ENCODE peak calls at places on chromosomes 7 and 10, in seven cellular contexts. Z, K, L, Y, E, V and A are unnamed samples.

GRCh38 chr10:27240891-27241639 is 468 bp upstream of the ACBD5 start:
- DNase-seq in Z (no peak), K (no peak), L (peak), Y (peak), E (peak), V (peak), A (no peak)

GRCh38 chr7:92740713-92741126 is 95.7 kb downstream of the CDK6 start:
- DNase-seq in Z (no peak), K (no peak), L (peak), Y (no peak), E (peak), V (no peak), A (no peak)

GRCh38 chr7:107115762-107116540 is 52.9 kb upstream of the HBP1 start:
- DNase-seq in Z (no peak), K (no peak), L (no peak), Y (no peak), E (no peak), V (no peak), A (no peak)

GRCh38 chr10:3192856-3193635 is 20.5 kb upstream of the PITRM1 start:
- DNase-seq in Z (no peak), K (peak), L (peak), Y (peak), E (peak), V (no peak), A (peak)

GRCh38 chr7:24756989-24757798 is at the start of gene GSDME:
- DNase-seq in Z (no peak), K (no peak), L (peak), Y (no peak), E (peak), V (no peak), A (no peak)

GRCh38 chr7:149664666-149665065 is 108.7 kb downstream of the ZNF467 start:
- DNase-seq in Z (no peak), K (no peak), L (no peak), Y (no peak), E (peak), V (no peak), A (peak)

GRCh38 chr10:47190802-47191450 is 109.1 kb upstream of the GDF10 start:
- DNase-seq in Z (no peak), K (no peak), L (no peak), Y (no peak), E (no peak), V (no peak), A (no peak)

GRCh38 chr7:106604303-106604918 is 56.5 kb downstream of the CCDC71L start:
- DNase-seq in Z (no peak), K (no peak), L (no peak), Y (no peak), E (no peak), V (no peak), A (no peak)

GRCh38 chr10:24176658-24177057 is 32.3 kb upstream of the KIAA1217 start:
- DNase-seq in Z (no peak), K (no peak), L (no peak), Y (no peak), E (no peak), V (no peak), A (no peak)

GRCh38 chr10:86942441-86943315 is 14.7 kb downstream of the MMRN2 start:
- DNase-seq in Z (no peak), K (no peak), L (no peak), Y (no peak), E (no peak), V (no peak), A (no peak)

GRCh38 chr7:27921081-27921836 is 181.3 kb downstream of the TAX1BP1 start:
- DNase-seq in Z (peak), K (no peak), L (peak), Y (no peak), E (peak), V (no peak), A (peak)

GRCh38 chr7:38748056-38748610 is 117.0 kb upstream of the AMPH start:
- DNase-seq in Z (no peak), K (no peak), L (peak), Y (no peak), E (no peak), V (no peak), A (no peak)

GRCh38 chr10:71331736-71332135 is 12.7 kb downstream of the SLC29A3 start:
- DNase-seq in Z (no peak), K (no peak), L (no peak), Y (no peak), E (peak), V (no peak), A (no peak)

GRCh38 chr7:153910604-153911003 is 141.6 kb upstream of the DPP6 start:
- DNase-seq in Z (no peak), K (no peak), L (no peak), Y (no peak), E (no peak), V (no peak), A (no peak)

GRCh38 chr7:73992104-73992562 is 35.8 kb upstream of the ELN start:
- DNase-seq in Z (no peak), K (no peak), L (peak), Y (no peak), E (no peak), V (no peak), A (no peak)

GRCh38 chr7:94458041-94458440 is 51.6 kb upstream of the CASD1 start:
- DNase-seq in Z (no peak), K (no peak), L (no peak), Y (no peak), E (no peak), V (no peak), A (no peak)

GRCh38 chr7:111091623-111092370 is 870 bp downstream of the LRRN3 start:
- DNase-seq in Z (no peak), K (no peak), L (peak), Y (no peak), E (no peak), V (no peak), A (no peak)

GRCh38 chr10:79400567-79401004 is 44.8 kb downstream of the ZCCHC24 start:
- DNase-seq in Z (no peak), K (peak), L (peak), Y (peak), E (peak), V (no peak), A (peak)